ENCODE peak calls at places on chromosomes 1 and 21, in four cellular contexts. A, Q, X and J are unnamed samples.

GRCh38 chr1:28971980-28972771 is 57.8 kb downstream of the EPB41 start:
- DNase-seq in A (peak), Q (peak), X (no peak), J (no peak)

GRCh38 chr1:118097622-118098348 is 87.2 kb downstream of the SPAG17 start:
- DNase-seq in A (no peak), Q (no peak), X (no peak), J (no peak)

GRCh38 chr1:80392529-80392928 is 1386.0 kb upstream of the ADGRL4 start:
- DNase-seq in A (no peak), Q (no peak), X (no peak), J (no peak)

GRCh38 chr1:157004771-157005170 is 40.8 kb downstream of the ARHGEF11 start:
- DNase-seq in A (no peak), Q (peak), X (no peak), J (no peak)

GRCh38 chr1:53732409-53732808 is 6.6 kb downstream of the GLIS1 start:
- DNase-seq in A (no peak), Q (no peak), X (no peak), J (no peak)

GRCh38 chr1:56472860-56473259 is 106.5 kb downstream of the PLPP3 start:
- DNase-seq in A (no peak), Q (no peak), X (no peak), J (no peak)

GRCh38 chr1:47682786-47683350 is 245.0 kb downstream of the FOXD2 start:
- DNase-seq in A (no peak), Q (no peak), X (no peak), J (no peak)

GRCh38 chr21:31897311-31897710 is 24.5 kb downstream of the HUNK start:
- DNase-seq in A (peak), Q (peak), X (no peak), J (no peak)

GRCh38 chr1:26307363-26307781 is 936 bp upstream of the UBXN11 start:
- DNase-seq in A (no peak), Q (no peak), X (no peak), J (no peak)

GRCh38 chr1:225691861-225692516 is 39.1 kb upstream of the ENAH start:
- DNase-seq in A (peak), Q (peak), X (no peak), J (no peak)